ENCODE peak calls at places on chromosomes 4 and X, in nine cellular contexts. A is hepatic stellate cell; N is KBM-7; C is left colon; L is GM12865; E is cardiac fibroblast; Q is ACHN; V is activated CD4-positive, alpha-beta T cell treated with anti-CD3 and anti-CD28 coated beads for 24 hours; K is NCI-H1694 treated with DMSO at 0.1 percent for 48 hours. F is an unnamed sample.

GRCh38 chr4:94508841-94509240 is 57.1 kb downstream of the PDLIM5 start:
- DNase-seq in K (no peak), Q (no peak), A (no peak), C (no peak), N (no peak), V (no peak), L (no peak), E (peak; percentile 46), F (no peak)

GRCh38 chr4:97984545-97985131 is 158.6 kb downstream of the STPG2 start:
- DNase-seq in K (no peak), E (peak; percentile 8), Q (peak; percentile 20), L (peak; percentile 7), N (no peak), A (no peak), C (no peak), V (no peak), F (no peak)

GRCh38 chr4:62387808-62388207 is 1187.7 kb downstream of the ADGRL3 start:
- DNase-seq in N (no peak), Q (no peak), A (no peak), L (no peak), V (no peak), E (no peak), K (no peak), C (no peak), F (no peak)

GRCh38 chrX:72050011-72050410 is 81.7 kb downstream of the RTL5 start:
- DNase-seq in E (no peak), V (no peak), Q (no peak), L (no peak), N (no peak), K (no peak), C (no peak), A (no peak), F (no peak)

GRCh38 chr4:7141151-7141550 is 51.2 kb upstream of the SORCS2 start:
- DNase-seq in Q (no peak), E (no peak), N (no peak), C (no peak), L (no peak), K (no peak), V (no peak), A (no peak), F (no peak)

GRCh38 chr4:96525901-96526300 is 686.0 kb downstream of the PDHA2 start:
- DNase-seq in K (no peak), N (no peak), V (no peak), C (no peak), Q (no peak), E (no peak), A (no peak), L (no peak), F (no peak)

GRCh38 chrX:131987252-131987651 is 35.9 kb upstream of the STK26 start:
- DNase-seq in K (no peak), V (no peak), A (no peak), C (no peak), E (peak; percentile 1), N (peak; percentile 92), Q (no peak), L (peak; percentile 82), F (no peak)

GRCh38 chr4:71765349-71765748 is 18.5 kb downstream of the GC start:
- DNase-seq in V (no peak), L (no peak), E (no peak), N (no peak), C (no peak), Q (peak; percentile 63), A (no peak), K (no peak), F (no peak)

GRCh38 chr4:73735231-73735630 is 5.1 kb upstream of the CXCL8 start:
- DNase-seq in N (peak; percentile 87), Q (no peak), V (no peak), A (no peak), K (no peak), C (no peak), L (peak; percentile 61), E (peak; percentile 90), F (no peak)

GRCh38 chr4:184506527-184507121 is 32.3 kb upstream of the IRF2 start:
- DNase-seq in A (peak; percentile 12), K (peak; percentile 8), V (no peak), L (peak; percentile 89), E (peak; percentile 4), N (peak; percentile 45), C (peak; percentile 43), Q (no peak), F (no peak)

GRCh38 chr4:145736241-145736831 is 56.4 kb downstream of the C4orf51 start:
- DNase-seq in E (peak; percentile 48), V (no peak), Q (no peak), L (no peak), N (no peak), A (no peak), C (peak; percentile 29), K (no peak), F (no peak)

GRCh38 chrX:149992918-149993317 is 54.6 kb upstream of the EOLA2 start:
- DNase-seq in E (no peak), A (no peak), L (no peak), C (no peak), K (no peak), V (no peak), N (no peak), Q (no peak), F (no peak)

GRCh38 chr4:1626151-1626550 is 58.0 kb downstream of the FAM53A start:
- DNase-seq in Q (no peak), E (no peak), A (no peak), V (no peak), L (no peak), C (no peak), N (no peak), K (no peak), F (no peak)

GRCh38 chr4:53534684-53535083 is 56.6 kb downstream of the LNX1 start:
- DNase-seq in C (no peak), N (no peak), A (no peak), Q (no peak), K (no peak), L (no peak), V (no peak), E (no peak), F (no peak)

GRCh38 chr4:7165874-7166201 is 26.5 kb upstream of the SORCS2 start:
- DNase-seq in C (no peak), Q (no peak), N (no peak), K (no peak), E (no peak), A (no peak), L (no peak), V (no peak), F (no peak)

GRCh38 chr4:78937837-78938236 is 1.4 kb downstream of the PAQR3 start:
- DNase-seq in A (no peak), V (no peak), E (peak; percentile 54), C (no peak), Q (peak; percentile 15), N (no peak), L (no peak), K (no peak), F (no peak)

GRCh38 chr4:115110191-115111166 is 2.9 kb downstream of the NDST4 start:
- DNase-seq in N (no peak), L (no peak), C (no peak), A (no peak), K (peak; percentile 71), Q (no peak), V (no peak), E (no peak), F (no peak)

GRCh38 chrX:45771560-45772340 is 571.1 kb upstream of the DIPK2B start:
- DNase-seq in E (peak; percentile 74), Q (peak; percentile 49), L (peak; percentile 70), K (no peak), C (peak; percentile 59), V (no peak), N (peak; percentile 60), A (no peak), F (no peak)

F was measured in epithelial cell of prostate.